ENCODE peak calls at places on chromosomes 11 and 22, in eight cellular contexts. N is stimulated activated CD4-positive, alpha-beta T cell treated with anti-CD3 and anti-CD28 coated beads, Interleukin-12 subunit alpha, Interleukin-12 subunit beta, amount 100 ng/mL, for 24 hours; D is AG08396; V is GM23248; B is NCI-H1092; T is NCI-H2171; K is T-cell; O is hypothalamus. A is an unnamed sample.

GRCh38 chr11:58788355-58789023 is 56.0 kb downstream of the GLYATL2 start:
- DNase-seq in T (no peak), B (peak; percentile 60), K (peak; percentile 14), N (peak; percentile 16), V (peak; percentile 78), D (peak; percentile 45), O (peak; percentile 7), A (peak; percentile 54)

GRCh38 chr11:3146612-3147256 is 18.4 kb downstream of the OSBPL5 start:
- DNase-seq in N (no peak), D (peak; percentile 93), B (no peak), V (peak; percentile 93), O (no peak), K (no peak), T (no peak), A (no peak)

GRCh38 chr22:38080847-38081635 is 2.9 kb downstream of the SLC16A8 start:
- DNase-seq in N (no peak), B (no peak), V (peak; percentile 67), D (no peak), O (no peak), K (no peak), T (no peak), A (peak; percentile 74)

GRCh38 chr22:37492428-37493344 is 6.5 kb upstream of the MFNG start:
- DNase-seq in K (no peak), V (peak; percentile 79), B (no peak), D (peak; percentile 75), N (peak; percentile 52), T (no peak), O (no peak), A (no peak)

GRCh38 chr11:129115652-129116585 is 76.2 kb downstream of the ARHGAP32 start:
- DNase-seq in D (peak; percentile 30), B (no peak), O (no peak), T (no peak), N (no peak), K (no peak), V (peak; percentile 63), A (no peak)

GRCh38 chr11:36292311-36292722 is 3.1 kb upstream of the COMMD9 start:
- DNase-seq in K (no peak), T (peak; percentile 35), O (no peak), V (peak; percentile 67), N (no peak), D (peak; percentile 55), B (no peak), A (no peak)

GRCh38 chr11:71204294-71204693 is 48.1 kb downstream of the SHANK2 start:
- DNase-seq in T (peak; percentile 49), K (no peak), B (no peak), O (no peak), N (no peak), D (no peak), V (no peak), A (no peak)

GRCh38 chr11:1832181-1832988 is 2.4 kb upstream of the SYT8 start:
- DNase-seq in D (peak; percentile 77), B (no peak), T (no peak), O (peak; percentile 34), K (no peak), N (peak; percentile 54), V (peak; percentile 28), A (peak; percentile 79)

GRCh38 chr11:74307409-74307808 is 4.0 kb downstream of the P4HA3 start:
- DNase-seq in N (no peak), V (peak; percentile 35), T (no peak), O (no peak), B (peak; percentile 36), D (no peak), K (no peak), A (no peak)

GRCh38 chr22:32723632-32724031 is 77.9 kb upstream of the TIMP3 start:
- DNase-seq in T (no peak), B (no peak), V (peak; percentile 93), O (no peak), N (peak; percentile 36), K (peak; percentile 5), D (peak; percentile 75), A (peak; percentile 40)

GRCh38 chr22:31400023-31400397 is 606 bp downstream of the DRG1 start:
- DNase-seq in N (no peak), B (no peak), O (no peak), K (no peak), V (peak; percentile 69), D (peak; percentile 27), T (no peak), A (no peak)

GRCh38 chr11:85826096-85826855 is 15.3 kb upstream of the SYTL2 start:
- DNase-seq in V (peak; percentile 65), K (no peak), T (peak; percentile 28), D (no peak), B (peak; percentile 6), O (peak; percentile 9), N (no peak), A (no peak)

GRCh38 chr11:33135216-33135615 is 26.1 kb downstream of the CSTF3 start:
- DNase-seq in O (no peak), K (no peak), D (peak; percentile 33), V (peak; percentile 84), B (no peak), T (no peak), N (no peak), A (no peak)

GRCh38 chr22:39098026-39098425 is 982 bp downstream of the APOBEC3H start:
- DNase-seq in T (no peak), K (no peak), B (no peak), V (no peak), O (no peak), D (no peak), N (no peak), A (no peak)

GRCh38 chr22:45537734-45538181 is 35.1 kb downstream of the FBLN1 start:
- DNase-seq in K (no peak), T (peak; percentile 96), N (no peak), B (peak; percentile 17), V (peak; percentile 88), O (peak; percentile 76), D (peak; percentile 64), A (peak; percentile 67)

GRCh38 chr11:115990004-115990447 is 485.8 kb upstream of the CADM1 start:
- DNase-seq in B (no peak), T (no peak), O (no peak), D (no peak), V (no peak), K (no peak), N (no peak), A (peak; percentile 13)

GRCh38 chr11:120013325-120014250 is 124.3 kb downstream of the TRIM29 start:
- DNase-seq in K (no peak), D (peak; percentile 65), T (no peak), O (peak; percentile 53), N (peak; percentile 3), B (peak; percentile 63), V (peak; percentile 63), A (peak; percentile 65)

GRCh38 chr22:35140879-35141745 is 75.2 kb downstream of the ISX start:
- DNase-seq in T (no peak), O (no peak), V (peak; percentile 16), B (no peak), K (no peak), D (no peak), N (no peak), A (no peak)

GRCh38 chr11:77244277-77245014 is 57.0 kb downstream of the GDPD4 start:
- DNase-seq in O (no peak), K (no peak), V (peak; percentile 81), B (no peak), T (no peak), D (peak; percentile 24), N (no peak), A (no peak)

GRCh38 chr22:19643448-19644313 is 70.6 kb upstream of the SEPTIN5 start:
- DNase-seq in D (no peak), O (no peak), T (no peak), N (no peak), B (no peak), V (no peak), K (no peak), A (no peak)

GRCh38 chr11:1221848-1222311 is 986 bp upstream of the MUC5B start:
- DNase-seq in V (no peak), O (no peak), D (no peak), B (no peak), T (no peak), N (no peak), K (no peak), A (no peak)

GRCh38 chr11:111514216-111515031 is at the start of gene HOATZ:
- DNase-seq in T (no peak), K (no peak), V (no peak), B (no peak), D (no peak), O (peak; percentile 30), N (no peak), A (peak; percentile 63)

GRCh38 chr11:126480410-126481302 is 125.2 kb downstream of the ST3GAL4 start:
- DNase-seq in B (peak; percentile 85), D (peak; percentile 92), N (peak; percentile 63), O (peak; percentile 71), V (peak; percentile 92), K (peak; percentile 32), T (peak; percentile 43), A (peak; percentile 85)

GRCh38 chr11:113773092-113773415 is 438 bp downstream of the ZW10 start:
- DNase-seq in K (no peak), B (no peak), O (no peak), N (no peak), V (peak; percentile 62), T (no peak), D (peak; percentile 26), A (peak; percentile 18)

GRCh38 chr22:41575533-41575932 is 14.1 kb downstream of the PMM1 start:
- DNase-seq in D (no peak), V (no peak), O (no peak), B (no peak), T (no peak), N (no peak), K (no peak), A (no peak)

GRCh38 chr11:62479631-62480201 is 60.9 kb downstream of the SCGB1A1 start:
- DNase-seq in B (no peak), O (no peak), D (no peak), N (no peak), K (no peak), V (peak; percentile 15), T (no peak), A (no peak)

GRCh38 chr11:134759314-134759713 is 347.3 kb upstream of the B3GAT1 start:
- DNase-seq in O (no peak), N (no peak), T (no peak), B (no peak), K (no peak), D (no peak), V (no peak), A (no peak)

GRCh38 chr11:70064726-70065317 is 13.3 kb upstream of the ANO1 start:
- DNase-seq in V (no peak), O (no peak), K (no peak), D (no peak), B (no peak), T (no peak), N (no peak), A (peak; percentile 4)

GRCh38 chr22:36931446-36931845 is 18.0 kb downstream of the CSF2RB start:
- DNase-seq in N (no peak), B (no peak), K (no peak), T (no peak), O (no peak), V (no peak), D (no peak), A (no peak)

GRCh38 chr11:32426819-32427615 is 8.3 kb downstream of the WT1 start:
- DNase-seq in K (no peak), N (no peak), D (no peak), B (no peak), T (no peak), V (no peak), O (no peak), A (no peak)

GRCh38 chr11:77647906-77648305 is 10.3 kb upstream of the CLNS1A start:
- DNase-seq in T (no peak), B (no peak), K (no peak), O (no peak), N (no peak), V (peak; percentile 33), D (no peak), A (no peak)

GRCh38 chr22:37898441-37899181 is 7.5 kb upstream of the MICALL1 start:
- DNase-seq in V (no peak), D (no peak), N (no peak), T (no peak), O (peak; percentile 65), B (no peak), K (no peak), A (peak; percentile 89)

GRCh38 chr22:19862616-19863246 is 8.1 kb upstream of the GNB1L start:
- DNase-seq in D (no peak), V (no peak), K (no peak), N (no peak), T (no peak), B (no peak), O (no peak), A (peak; percentile 19)

GRCh38 chr22:33515733-33516297 is 404.5 kb downstream of the LARGE1 start:
- DNase-seq in O (no peak), T (no peak), B (peak; percentile 28), K (no peak), N (no peak), V (no peak), D (no peak), A (no peak)